ENCODE peak calls at places on chromosomes 3 and 15, in seven cellular contexts. B is mucosa of descending colon, G is Panc1, L is sigmoid colon, Z is tibial nerve, S is MM.1S, T is PC-3. V is an unnamed sample.

GRCh38 chr15:66045542-66045941 is 176.3 kb downstream of the RAB11A start:
- DNase-seq in B (peak; percentile 12), G (no peak), L (no peak), S (no peak), T (no peak), Z (no peak), V (no peak)

GRCh38 chr3:98718730-98719129 is 44.4 kb upstream of the ST3GAL6 start:
- DNase-seq in L (no peak), B (no peak), G (no peak), T (no peak), S (peak; percentile 34), Z (no peak), V (no peak)

GRCh38 chr3:170776887-170777551 is 93.0 kb downstream of the RPL22L1 start:
- DNase-seq in G (no peak), T (no peak), Z (no peak), B (no peak), S (no peak), L (no peak), V (no peak)

GRCh38 chr3:58989173-58989572 is 60.7 kb downstream of the CFAP20DC start:
- DNase-seq in Z (no peak), B (no peak), L (no peak), T (peak; percentile 53), S (no peak), G (no peak), V (no peak)

GRCh38 chr3:147301781-147302180 is 104.6 kb downstream of the ZIC4 start:
- DNase-seq in T (no peak), G (no peak), S (no peak), Z (no peak), B (no peak), L (no peak), V (no peak)

GRCh38 chr3:7978104-7978457 is 523.5 kb upstream of the LMCD1 start:
- DNase-seq in Z (no peak), S (no peak), T (no peak), G (no peak), L (no peak), B (no peak), V (no peak)

GRCh38 chr15:71010997-71011396 is 104.3 kb upstream of the THSD4 start:
- DNase-seq in S (no peak), Z (no peak), G (no peak), B (no peak), L (no peak), T (no peak), V (no peak)

GRCh38 chr15:64985382-64986033 is 4.2 kb downstream of the SPG21 start:
- DNase-seq in S (no peak), Z (no peak), G (no peak), B (no peak), T (peak; percentile 64), L (no peak), V (no peak)

GRCh38 chr3:49727154-49727923 is 3.6 kb upstream of the GMPPB start:
- DNase-seq in L (no peak), T (no peak), B (no peak), Z (no peak), G (no peak), S (no peak), V (no peak)

GRCh38 chr3:14550181-14550580 is 10.0 kb upstream of the GRIP2 start:
- DNase-seq in G (no peak), L (no peak), Z (no peak), S (no peak), T (no peak), B (no peak), V (no peak)

GRCh38 chr15:98503970-98504369 is 144.4 kb upstream of the IGF1R start:
- DNase-seq in L (no peak), T (no peak), Z (no peak), G (no peak), B (no peak), S (no peak), V (no peak)

GRCh38 chr3:176780766-176781165 is 416.5 kb downstream of the TBL1XR1 start:
- DNase-seq in Z (no peak), G (no peak), S (no peak), L (no peak), T (no peak), B (no peak), V (no peak)

GRCh38 chr15:62938825-62939224 is 103.7 kb upstream of the TPM1 start:
- DNase-seq in B (no peak), G (no peak), S (no peak), T (no peak), Z (no peak), L (no peak), V (no peak)

GRCh38 chr15:63880019-63880418 is 46.3 kb upstream of the HERC1 start:
- DNase-seq in L (no peak), B (no peak), G (no peak), S (no peak), Z (no peak), T (no peak), V (no peak)

GRCh38 chr15:53808058-53808703 is 48.7 kb upstream of the WDR72 start:
- DNase-seq in L (no peak), G (peak; percentile 13), T (peak; percentile 13), Z (no peak), S (peak; percentile 26), B (no peak), V (no peak)

GRCh38 chr15:51334011-51334426 is 4.4 kb downstream of the CYP19A1 start:
- DNase-seq in B (peak; percentile 55), S (no peak), Z (no peak), L (no peak), G (no peak), T (no peak), V (no peak)

GRCh38 chr3:115814778-115815380 is 191.6 kb downstream of the GAP43 start:
- DNase-seq in T (peak; percentile 94), Z (peak; percentile 67), G (peak; percentile 64), L (peak; percentile 83), B (peak; percentile 85), S (peak; percentile 51), V (no peak)

GRCh38 chr3:171526869-171527268 is 66.7 kb upstream of the TNIK start:
- DNase-seq in Z (no peak), G (no peak), S (no peak), T (no peak), B (no peak), L (no peak), V (no peak)

GRCh38 chr3:115517457-115518050 is 105.8 kb upstream of the GAP43 start:
- DNase-seq in S (no peak), G (no peak), T (no peak), Z (no peak), B (no peak), L (no peak), V (no peak)

GRCh38 chr3:25768851-25769250 is 14.4 kb downstream of the NGLY1 start:
- DNase-seq in B (no peak), L (no peak), T (no peak), G (no peak), Z (no peak), S (peak; percentile 79), V (no peak)

GRCh38 chr15:75775296-75776074 is 62.8 kb upstream of the CSPG4 start:
- DNase-seq in Z (no peak), B (no peak), G (no peak), S (no peak), T (no peak), L (no peak), V (no peak)

GRCh38 chr3:190491533-190492054 is 22.3 kb upstream of the IL1RAP start:
- DNase-seq in B (no peak), Z (no peak), T (peak; percentile 52), L (no peak), S (peak; percentile 65), G (no peak), V (no peak)

GRCh38 chr15:32042269-32042996 is 12.1 kb downstream of the CHRNA7 start:
- DNase-seq in L (no peak), S (no peak), B (no peak), T (peak; percentile 27), G (no peak), Z (no peak), V (no peak)

GRCh38 chr15:49343546-49343945 is 79.5 kb upstream of the FGF7 start:
- DNase-seq in G (no peak), B (no peak), L (no peak), S (no peak), Z (no peak), T (no peak), V (no peak)

GRCh38 chr3:124995460-124995994 is 60.3 kb downstream of the HEG1 start:
- DNase-seq in S (peak; percentile 79), L (peak; percentile 86), G (peak; percentile 27), Z (peak; percentile 43), T (peak; percentile 75), B (peak; percentile 76), V (no peak)
- H3K36me3 ChIP-seq in S (no peaks in the 10 kb centered on the region), L (peaks cover 11% of the 10 kb centered on the region), G (peaks cover 8% of the 10 kb centered on the region), Z (peaks cover 67% of the 10 kb centered on the region), T (no peaks in the 10 kb centered on the region), B (no peaks in the 10 kb centered on the region), V (peaks cover 79% of the 10 kb centered on the region)

GRCh38 chr15:101623367-101624304 is 28.5 kb downstream of the TM2D3 start:
- DNase-seq in G (no peak), Z (no peak), T (no peak), B (no peak), L (no peak), S (no peak), V (no peak)
- TF ChIP-seq CTCF in G (no peak), Z (no peak), T (no peak), B (no peak), L (no peak), S (no peak), V (no peak)

DNA sequence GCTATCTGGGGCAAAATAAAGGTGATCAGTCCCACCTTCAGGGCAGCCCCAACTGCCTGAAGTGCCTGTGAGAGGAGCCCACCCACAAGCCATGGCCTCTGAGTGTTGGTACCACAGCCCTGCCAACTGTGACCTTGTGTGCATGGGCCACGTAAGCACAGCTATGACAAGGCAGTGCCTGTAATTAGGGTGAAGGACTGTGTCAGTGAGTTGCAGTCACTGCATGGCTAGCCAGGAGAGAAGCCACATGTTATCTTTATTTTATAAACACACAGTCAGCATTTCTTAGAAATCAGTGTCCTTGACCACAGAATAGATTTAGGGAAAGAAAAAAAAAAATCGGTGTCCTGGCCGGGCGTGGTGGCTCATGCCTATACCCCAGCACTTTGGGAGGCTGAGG is 24.8 kb downstream of the EXOSC7 start:
- DNase-seq in G (no peak), Z (no peak), S (peak; percentile 46), T (no peak), L (no peak), B (no peak), V (no peak)
- H3K36me3 ChIP-seq in G (peaks cover 6% of the 10 kb centered on the region), Z (peaks cover 92% of the 10 kb centered on the region), S (peaks cover 11% of the 10 kb centered on the region), T (peaks cover 56% of the 10 kb centered on the region), L (peaks cover 12% of the 10 kb centered on the region), B (no peaks in the 10 kb centered on the region), V (peaks cover 76% of the 10 kb centered on the region)

DNA sequence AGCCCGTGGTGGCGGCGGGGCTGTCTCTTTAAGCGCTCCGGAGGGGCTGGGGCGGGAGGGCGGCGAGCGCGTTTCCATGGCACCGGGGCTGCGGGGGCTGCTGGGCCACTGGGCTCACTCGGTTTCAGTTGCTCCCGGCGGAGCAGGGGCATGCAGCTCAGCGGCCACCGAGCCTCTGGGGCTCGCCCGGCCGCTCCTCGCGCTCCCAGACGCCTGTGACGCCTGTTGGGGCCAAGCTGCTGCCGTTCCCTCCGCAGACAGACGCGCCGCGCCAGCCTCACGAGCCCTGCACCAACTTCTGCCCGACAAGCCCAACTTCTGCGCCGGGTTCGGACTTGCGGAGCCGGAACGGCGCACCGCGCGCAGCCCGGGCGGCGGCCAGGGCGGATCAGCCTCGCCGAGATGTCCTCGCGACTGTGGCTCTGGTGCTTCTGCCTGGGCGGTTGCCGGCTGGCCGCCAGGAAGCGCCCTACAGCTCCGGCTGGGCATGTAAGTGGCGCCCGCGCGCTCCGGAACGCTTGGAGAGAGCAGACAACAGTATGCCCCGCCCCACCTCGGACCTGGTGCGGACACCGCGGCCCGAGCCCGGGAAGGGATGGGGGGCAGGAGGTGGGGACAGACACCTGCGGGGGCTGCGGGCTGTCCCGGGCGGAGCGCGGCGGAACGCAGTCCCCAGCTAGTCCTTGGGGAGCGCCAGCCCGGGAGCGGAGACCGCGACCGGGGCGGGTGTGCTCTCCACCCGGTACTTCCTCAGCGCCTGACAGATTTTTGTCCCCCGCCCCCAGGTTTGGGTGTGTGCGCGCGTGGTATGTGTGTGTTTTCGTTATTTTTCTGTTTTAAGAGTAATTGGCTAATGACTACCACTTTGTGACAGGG is 154.1 kb upstream of the GOLIM4 start:
- DNase-seq in G (no peak), B (peak; percentile 80), L (peak; percentile 76), Z (peak; percentile 23), S (peak; percentile 91), T (peak; percentile 77), V (peak; percentile 90)
- TF ChIP-seq CTCF in G (peak; percentile 82), B (no peak), L (no peak), Z (peak; percentile 14), S (peak; percentile 67), T (peak; percentile 58), V (peak; percentile 33)

V was measured in upper lobe of right lung.